ENCODE peak calls at places on chromosomes 12 and 14, in nine cellular contexts. A is K562, H is colonic mucosa, M is left ventricle myocardium inferior, U is pancreas, R is PC-3, D is IMR-90, Y is right lobe of liver, L is upper lobe of left lung. S is an unnamed sample.

GRCh38 chr14:44283836-44284235 is 223.2 kb downstream of the FSCB start:
- DNase-seq in A (no peak), H (no peak), M (no peak), U (no peak), R (no peak), D (no peak), Y (no peak), L (no peak), S (no peak)

GRCh38 chr14:73460691-73461127 is 2.4 kb upstream of the NUMB start:
- DNase-seq in A (no peak), H (no peak), M (no peak), U (no peak), R (peak), D (peak), Y (no peak), L (no peak), S (no peak)

GRCh38 chr12:53744730-53745129 is 7.0 kb downstream of the CISTR start:
- DNase-seq in A (no peak), H (no peak), M (no peak), U (no peak), R (no peak), D (no peak), Y (no peak), L (no peak), S (no peak)

GRCh38 chr12:12010277-12011031 is 60.3 kb upstream of the BCL2L14 start:
- DNase-seq in A (no peak), H (peak), M (peak), U (no peak), R (peak), D (peak), Y (no peak), L (peak), S (no peak)

GRCh38 chr12:132593938-132594358 is 16.4 kb downstream of the LRCOL1 start:
- DNase-seq in A (peak), H (peak), M (peak), U (peak), R (peak), D (peak), Y (peak), L (peak), S (peak)

GRCh38 chr14:60090864-60091519 is 731 bp upstream of the PCNX4 start:
- DNase-seq in A (peak), H (peak), M (peak), U (no peak), R (peak), D (peak), Y (peak), L (peak), S (peak)

GRCh38 chr12:102023343-102023930 is 38.4 kb downstream of the WASHC3 start:
- DNase-seq in A (no peak), H (no peak), M (no peak), U (no peak), R (no peak), D (peak), Y (no peak), L (no peak), S (no peak)

GRCh38 chr14:106530423-106531107 is 1004.2 kb downstream of the TMEM121 start:
- DNase-seq in A (peak), H (no peak), M (no peak), U (peak), R (no peak), D (no peak), Y (no peak), L (no peak), S (peak)

DNA sequence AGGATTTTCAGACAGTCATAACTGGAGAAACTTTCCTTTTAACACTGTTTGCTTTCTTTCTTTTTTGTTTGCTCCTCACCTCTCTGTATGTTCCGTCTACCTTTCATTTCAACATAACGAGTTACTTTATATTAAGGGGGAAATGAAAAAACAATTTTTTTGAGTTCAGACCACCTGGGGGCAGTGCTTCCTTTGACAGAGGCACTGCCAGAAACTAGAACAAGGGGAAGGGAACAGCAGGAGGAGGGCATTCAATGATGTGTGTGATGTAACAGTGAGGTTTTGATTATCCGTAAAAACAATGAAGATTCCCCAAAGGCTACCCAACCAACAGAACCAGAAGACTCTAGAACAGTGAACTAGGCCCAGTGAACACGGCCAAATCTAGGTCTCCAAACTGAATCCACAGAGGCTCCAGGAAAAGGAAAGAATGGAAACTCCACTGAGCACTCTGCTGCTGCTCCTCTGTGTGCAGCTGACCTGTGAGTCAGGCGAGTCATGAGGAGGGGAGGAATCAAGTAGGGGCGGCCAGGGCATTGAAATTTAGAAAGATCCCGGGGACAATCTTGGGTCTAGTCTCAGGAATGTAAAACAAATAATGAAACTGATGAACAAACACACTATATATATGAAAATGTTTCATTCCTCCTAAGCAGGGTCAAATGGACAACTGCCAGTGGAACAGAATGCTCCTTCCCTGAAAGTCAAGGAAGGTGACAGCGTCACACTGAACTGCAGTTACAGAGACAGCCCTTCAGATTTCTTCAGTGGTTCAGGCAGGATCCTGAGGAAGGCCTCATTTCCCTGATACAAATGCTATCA is 323.5 kb downstream of the DAD1 start:
- DNase-seq in A (no peak), H (no peak), M (no peak), U (no peak), R (peak), D (peak), Y (no peak), L (no peak), S (no peak)
- TF ChIP-seq CTCF in A (peak), H (no peak), M (no peak), U (no peak), R (peak), D (peak), Y (no peak), L (no peak), S (no peak)

DNA sequence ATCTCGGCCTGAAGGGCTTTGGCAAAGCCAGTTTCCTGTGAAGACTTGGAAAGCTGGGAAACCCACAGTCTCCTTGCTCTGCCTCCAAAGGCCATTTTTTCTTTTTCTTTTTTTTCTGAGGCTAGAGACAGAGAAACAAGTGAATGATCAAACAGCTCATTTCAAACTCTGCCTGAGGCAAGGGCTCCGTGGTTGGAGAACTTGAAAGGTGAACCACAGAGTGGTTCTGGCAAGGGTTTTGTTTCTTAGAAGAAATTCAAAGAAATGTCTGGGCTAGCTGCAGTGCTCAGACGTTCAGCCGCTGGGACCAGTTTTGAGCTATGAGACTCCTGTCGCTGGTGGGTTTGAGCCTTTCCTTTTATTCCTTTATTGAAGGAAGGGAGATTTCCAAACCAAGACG is 62.7 kb downstream of the ERH start:
- DNase-seq in A (no peak), H (no peak), M (no peak), U (peak), R (peak), D (peak), Y (no peak), L (no peak), S (no peak)
- H3K27ac ChIP-seq in A (no peak), H (no peak), M (no peak), U (no peak), R (no peak), D (no peak), Y (no peak), L (no peak), S (no peak)

DNA sequence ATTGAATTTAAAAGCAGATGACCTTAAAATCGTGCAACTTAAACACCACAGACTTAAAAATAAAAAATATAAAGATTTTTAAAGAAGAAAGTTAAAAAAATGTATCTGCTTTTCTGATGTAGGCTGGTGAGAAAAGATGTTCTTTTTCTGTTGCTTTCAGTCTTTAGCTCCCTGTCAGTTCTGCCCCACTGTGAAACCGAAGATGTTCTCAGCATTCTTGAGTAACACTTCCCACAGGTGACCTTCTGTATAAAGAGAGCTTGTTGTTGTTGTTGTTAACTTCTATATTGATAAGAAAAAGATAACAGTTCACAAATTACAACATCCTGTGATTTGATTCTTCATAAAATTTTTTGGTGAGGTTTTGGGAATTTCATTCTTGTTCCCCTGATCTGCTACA is 377.9 kb upstream of the RGS6 start:
- DNase-seq in A (no peak), H (no peak), M (no peak), U (no peak), R (no peak), D (no peak), Y (no peak), L (no peak), S (no peak)
- H3K4me3 ChIP-seq in A (no peak), H (no peak), M (no peak), U (no peak), R (no peak), D (no peak), Y (no peak), L (no peak), S (no peak)

DNA sequence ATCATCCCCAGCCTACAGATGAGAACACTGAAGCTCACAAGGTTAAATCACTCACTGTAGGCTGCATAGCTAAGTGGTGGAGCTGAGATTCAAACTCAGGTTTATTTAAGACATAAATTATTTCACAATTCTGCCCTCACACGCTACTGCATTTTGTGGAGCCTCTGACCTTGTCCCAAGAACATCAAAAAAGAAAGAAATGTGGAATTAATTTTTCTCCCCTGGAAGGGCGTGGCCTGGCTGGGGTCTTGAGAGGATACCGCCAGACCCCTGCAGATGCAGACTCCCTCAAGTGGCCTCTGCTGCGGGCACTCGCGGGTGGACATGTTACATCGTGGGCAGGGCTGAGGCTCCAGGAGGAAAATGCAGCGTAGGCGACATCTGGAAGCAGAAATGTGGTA is 40.6 kb downstream of the LTBP2 start:
- DNase-seq in A (no peak), H (no peak), M (no peak), U (no peak), R (peak), D (peak), Y (no peak), L (no peak), S (no peak)
- TF ChIP-seq CTCF in A (no peak), H (no peak), M (no peak), U (no peak), R (no peak), D (no peak), Y (no peak), L (no peak), S (no peak)

DNA sequence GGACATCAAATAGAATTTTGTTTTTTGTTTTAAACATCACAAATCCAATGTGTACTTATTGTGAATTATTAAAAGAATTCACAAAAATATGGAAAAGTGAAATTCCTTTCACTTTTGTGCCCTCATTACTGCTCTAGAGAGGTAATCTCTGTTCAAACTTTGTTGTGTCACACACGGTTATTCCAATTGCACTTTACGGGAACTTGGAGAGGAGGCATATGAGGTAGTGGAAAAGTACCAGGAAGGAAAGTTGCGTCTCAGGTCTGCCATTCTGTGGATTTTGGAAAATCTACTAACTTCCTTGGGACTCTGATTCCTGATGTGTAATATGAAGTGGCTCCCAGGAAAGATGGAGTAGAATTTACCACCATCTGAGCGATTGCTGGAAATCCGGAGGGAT is 90.9 kb upstream of the DCN start:
- DNase-seq in A (no peak), H (no peak), M (no peak), U (no peak), R (no peak), D (no peak), Y (no peak), L (peak), S (no peak)
- H3K27ac ChIP-seq in A (no peak), H (peak), M (peak), U (no peak), R (no peak), D (peak), Y (no peak), L (peak), S (no peak)

S was measured in WERI-Rb-1.